ENCODE peak calls at places on chromosomes 5 and 9, in nine cellular contexts. A is NCI-H1092; O is cardiac muscle cell; I is stimulated activated CD8-positive, alpha-beta memory T cell treated with anti-CD3 and anti-CD28 coated beads, Interleukin-4, amount 100 ng/mL, for 1 hour; B is ELF-1; L is stimulated activated CD4-positive, alpha-beta T cell treated with anti-CD3 and anti-CD28 coated beads, TNF-alpha, amount 100 ng/mL, for 4 hours; X is T-cell; W is CD8-positive, alpha-beta memory T cell; H is HFFc6. P is an unnamed sample.

GRCh38 chr9:127825319-127826051 is 22.8 kb downstream of the FPGS start:
- DNase-seq in I (no peak), B (peak), W (no peak), X (no peak), O (peak), A (no peak), H (no peak), L (no peak), P (peak)

GRCh38 chr5:88729476-88730182 is 153.4 kb downstream of the MEF2C start:
- DNase-seq in L (peak), H (peak), B (peak), O (peak), X (peak), A (peak), I (peak), W (peak), P (peak)

GRCh38 chr5:586751-587285 is 25.3 kb upstream of the CEP72 start:
- DNase-seq in A (peak), W (no peak), L (no peak), O (no peak), I (no peak), B (no peak), X (no peak), H (no peak), P (peak)

GRCh38 chr5:132776932-132777208 is 169 bp downstream of the SEPTIN8 start:
- DNase-seq in W (no peak), X (no peak), I (no peak), O (no peak), A (no peak), B (no peak), L (no peak), H (no peak), P (no peak)

GRCh38 chr9:16950051-16950450 is 79.6 kb upstream of the BNC2 start:
- DNase-seq in L (no peak), I (no peak), X (no peak), O (no peak), W (no peak), H (no peak), B (peak), A (no peak), P (no peak)

GRCh38 chr9:35960029-35960655 is 2.2 kb upstream of the OR2S2 start:
- DNase-seq in W (no peak), X (no peak), O (no peak), L (no peak), A (no peak), B (no peak), I (no peak), H (peak), P (no peak)

GRCh38 chr5:122362361-122362760 is 50.3 kb downstream of the SNCAIP start:
- DNase-seq in H (no peak), A (no peak), O (peak), W (no peak), L (no peak), B (no peak), I (no peak), X (no peak), P (no peak)

GRCh38 chr5:143572270-143572669 is 168.8 kb upstream of the NR3C1 start:
- DNase-seq in A (no peak), B (no peak), I (no peak), W (no peak), X (no peak), H (no peak), O (no peak), L (no peak), P (no peak)

GRCh38 chr5:180080670-180081280 is 9.2 kb upstream of the RNF130 start:
- DNase-seq in L (no peak), I (no peak), A (no peak), W (no peak), B (no peak), H (no peak), O (no peak), X (no peak), P (no peak)

GRCh38 chr5:165630211-165630866 is 2124.9 kb downstream of the MAT2B start:
- DNase-seq in L (no peak), W (no peak), B (peak), X (no peak), A (peak), H (peak), O (peak), I (no peak), P (peak)

GRCh38 chr9:129206921-129207320 is 28.9 kb upstream of the IER5L start:
- DNase-seq in H (no peak), A (no peak), I (no peak), O (no peak), X (no peak), B (no peak), W (no peak), L (no peak), P (no peak)

GRCh38 chr5:67792891-67793290 is 422.7 kb upstream of the PIK3R1 start:
- DNase-seq in O (no peak), A (no peak), B (no peak), I (no peak), W (no peak), H (no peak), X (no peak), L (no peak), P (no peak)

GRCh38 chr5:145531038-145531734 is 304.0 kb downstream of the PRELID2 start:
- DNase-seq in W (no peak), A (no peak), H (peak), X (no peak), B (peak), O (no peak), I (no peak), L (no peak), P (no peak)

GRCh38 chr9:100575765-100576368 is 2.0 kb upstream of the CAVIN4 start:
- DNase-seq in H (peak), O (no peak), B (no peak), X (no peak), W (no peak), I (no peak), A (no peak), L (no peak), P (no peak)

P was measured in RPMI8226.